ENCODE peak calls at places on chromosome 14, in nine cellular contexts. K is neural progenitor cell, O is GM23338, B is HCT116, V is OCI-LY7, T is hepatocyte, J is GM23248, I is MM.1S, A is SK-N-SH. G is an unnamed sample.

GRCh38 chr14:74349757-74350156 is 1.5 kb downstream of the VRTN start:
- DNase-seq in K (peak; percentile 33), O (peak; percentile 40), I (no peak), B (no peak), J (no peak), A (no peak), T (peak; percentile 64), V (no peak), G (no peak)

GRCh38 chr14:94805726-94806288 is 35.9 kb upstream of the GSC start:
- DNase-seq in I (no peak), B (no peak), A (no peak), J (peak; percentile 33), K (peak; percentile 50), O (no peak), T (peak; percentile 26), V (no peak), G (no peak)

GRCh38 chr14:59208224-59208814 is 19.9 kb downstream of the DAAM1 start:
- DNase-seq in T (no peak), V (no peak), J (peak; percentile 72), A (no peak), K (no peak), O (no peak), I (no peak), B (no peak), G (peak; percentile 61)

GRCh38 chr14:63918411-63918810 is 65.6 kb downstream of the SYNE2 start:
- DNase-seq in J (no peak), T (no peak), I (no peak), A (no peak), K (no peak), V (no peak), B (no peak), O (no peak), G (no peak)

GRCh38 chr14:103528158-103528511 is 861 bp upstream of the TRMT61A start:
- DNase-seq in I (no peak), T (no peak), A (no peak), V (no peak), O (no peak), B (no peak), K (no peak), J (peak; percentile 64), G (no peak)

GRCh38 chr14:58942516-58942915 is 246.0 kb upstream of the DAAM1 start:
- DNase-seq in O (no peak), B (no peak), I (no peak), K (no peak), J (peak; percentile 67), A (no peak), V (no peak), T (peak; percentile 24), G (peak; percentile 42)

GRCh38 chr14:99736600-99737371 is 52.7 kb downstream of the CYP46A1 start:
- DNase-seq in V (no peak), O (no peak), T (peak; percentile 44), J (peak; percentile 27), I (no peak), B (no peak), K (no peak), A (no peak), G (peak; percentile 4)

GRCh38 chr14:26008290-26008689 is 589.5 kb downstream of the NOVA1 start:
- DNase-seq in V (no peak), I (no peak), B (no peak), O (peak; percentile 91), A (peak; percentile 0), T (peak; percentile 8), J (peak; percentile 58), K (peak; percentile 55), G (peak; percentile 4)

GRCh38 chr14:33555710-33556350 is 395.0 kb downstream of the EGLN3 start:
- DNase-seq in T (no peak), O (no peak), K (no peak), I (no peak), J (no peak), B (no peak), A (no peak), V (no peak), G (no peak)

GRCh38 chr14:30193791-30194407 is 266.3 kb upstream of the PRKD1 start:
- DNase-seq in I (no peak), A (no peak), J (peak; percentile 94), V (no peak), K (no peak), T (no peak), B (no peak), O (no peak), G (peak; percentile 18)

GRCh38 chr14:28494196-28494595 is 272.4 kb upstream of the FOXG1 start:
- DNase-seq in A (no peak), K (no peak), O (no peak), V (no peak), J (no peak), T (no peak), B (no peak), I (no peak), G (peak; percentile 96)

GRCh38 chr14:49951946-49952345 is 59.1 kb downstream of the ARF6 start:
- DNase-seq in V (no peak), T (no peak), B (no peak), O (no peak), I (no peak), K (no peak), A (no peak), J (no peak), G (peak; percentile 70)

GRCh38 chr14:77584809-77585208 is 31.6 kb downstream of the SPTLC2 start:
- DNase-seq in V (no peak), I (no peak), K (no peak), A (no peak), B (no peak), J (no peak), T (no peak), O (no peak), G (no peak)

GRCh38 chr14:22122227-22123187 is 448.9 kb upstream of the OR4E1 start:
- DNase-seq in A (no peak), J (no peak), T (peak; percentile 43), V (peak; percentile 11), O (peak; percentile 59), I (peak; percentile 15), K (peak; percentile 25), B (no peak), G (peak; percentile 41)

GRCh38 chr14:61537567-61538463 is 157.5 kb upstream of the HIF1A start:
- DNase-seq in K (peak; percentile 54), O (peak; percentile 72), J (peak; percentile 88), A (no peak), V (peak; percentile 37), T (peak; percentile 92), B (peak; percentile 95), I (peak; percentile 46), G (peak; percentile 100)

GRCh38 chr14:99188721-99189120 is 83.3 kb downstream of the BCL11B start:
- DNase-seq in O (peak; percentile 79), T (no peak), K (peak; percentile 55), B (no peak), I (no peak), J (no peak), V (no peak), A (peak; percentile 49), G (no peak)

DNA sequence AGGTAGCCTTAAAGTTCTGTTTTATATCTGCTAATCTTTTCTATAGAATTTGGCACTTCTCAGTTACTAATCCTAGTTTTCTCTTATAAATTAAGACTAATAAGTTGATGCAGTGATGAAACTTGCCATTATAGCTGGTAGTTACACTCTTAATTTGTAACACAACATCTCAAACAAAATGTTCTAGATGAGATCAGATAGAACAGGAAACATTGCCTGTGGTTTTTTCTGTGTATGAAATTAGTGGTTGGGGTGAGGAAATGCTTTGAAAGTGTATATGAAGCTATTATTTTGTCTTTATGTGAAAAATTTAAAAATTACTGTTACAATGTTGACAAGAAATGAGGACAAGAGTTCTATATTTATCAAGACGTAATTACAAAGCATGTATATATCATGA is 91.9 kb downstream of the PCNX1 start:
- DNase-seq in J (no peak), I (no peak), V (no peak), O (no peak), T (no peak), B (no peak), A (no peak), K (no peak), G (no peak)
- H3K27ac ChIP-seq in J (no peak overlapping the region), I (no peak overlapping the region), V (no peak overlapping the region), O (no peak overlapping the region), T (no peak overlapping the region), B (no peak overlapping the region), A (no peak overlapping the region), K (no peak overlapping the region), G (no peak overlapping the region)

GRCh38 chr14:21095430-21096205 is 2.8 kb downstream of the ZNF219 start:
- DNase-seq in T (no peak), B (no peak), A (peak; percentile 19), O (peak; percentile 70), K (peak; percentile 78), V (no peak), J (peak; percentile 67), I (no peak), G (no peak)

GRCh38 chr14:21098134-21098891 is at the start of gene ZNF219:
- DNase-seq in A (peak; percentile 89), O (peak; percentile 93), B (no peak), T (peak; percentile 75), V (peak; percentile 55), J (peak; percentile 58), K (peak; percentile 92), I (no peak), G (peak; percentile 15)

GRCh38 chr14:21097616-21098133 is 780 bp downstream of the ZNF219 start:
- DNase-seq in T (peak; percentile 65), V (peak; percentile 37), A (no peak), K (peak; percentile 85), J (no peak), O (peak; percentile 84), B (no peak), I (no peak), G (no peak)

GRCh38 chr14:21096889-21097615 is 1.4 kb downstream of the ZNF219 start:
- DNase-seq in V (no peak), I (no peak), B (no peak), J (no peak), O (peak; percentile 36), K (no peak), A (peak; percentile 14), T (no peak), G (no peak)

GRCh38 chr14:21096438-21096837 is 2.0 kb downstream of the ZNF219 start:
- DNase-seq in A (peak; percentile 8), O (no peak), K (no peak), T (no peak), I (no peak), V (no peak), J (no peak), B (no peak), G (no peak)
- TF ChIP-seq EZH2phosphoT487 in A (no peak), O (no peak), K (no peak), T (no peak), I (no peak), V (no peak), J (no peak), B (no peak), G (no peak)

GRCh38 chr14:35378638-35379568 is 25.6 kb downstream of the NFKBIA start:
- DNase-seq in O (no peak), V (no peak), T (no peak), I (no peak), K (no peak), J (peak; percentile 27), A (no peak), B (no peak), G (no peak)
- H3K27ac ChIP-seq in O (no peak overlapping the region), V (no peak overlapping the region), T (no peak overlapping the region), I (no peak overlapping the region), K (no peak overlapping the region), J (peak overlapping the region; percentile 0), A (no peak overlapping the region), B (no peak overlapping the region), G (no peak overlapping the region)

DNA sequence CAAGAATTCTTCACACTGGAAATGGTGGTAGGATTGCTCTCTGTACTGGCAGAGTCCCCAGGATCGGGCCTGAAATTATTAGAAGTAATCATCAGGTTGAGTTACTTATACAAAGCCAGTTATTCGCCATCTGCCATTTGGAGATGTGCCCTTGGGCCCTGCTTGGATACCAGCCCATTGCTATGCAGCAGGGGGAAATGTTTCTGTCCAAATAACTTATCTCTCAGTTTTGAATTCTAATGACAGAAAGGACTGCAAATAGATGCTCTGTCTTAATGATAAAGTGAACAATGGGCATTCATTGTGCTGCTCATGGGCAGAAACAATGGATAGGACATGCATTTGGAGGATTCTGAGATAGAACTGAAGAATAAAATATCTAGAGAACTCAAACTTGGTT is 139.1 kb upstream of the PELI2 start:
- DNase-seq in V (no peak), B (no peak), I (no peak), O (no peak), J (no peak), T (no peak), A (no peak), K (no peak), G (no peak)
- TF ChIP-seq EZH2phosphoT487 in V (no peak), B (no peak), I (no peak), O (no peak), J (no peak), T (no peak), A (no peak), K (no peak), G (no peak)

G was measured in PC-3.